ENCODE peak calls at places on chromosomes 5 and 9, in five cellular contexts. O is NCI-H1930, L is AG08396, J is hypothalamus, X is colonic mucosa. P is an unnamed sample.

GRCh38 chr5:181217111-181217804 is 5.8 kb upstream of the TRIM41 start:
- DNase-seq in O (no peak), X (peak; percentile 57), J (no peak), L (no peak), P (no peak)

GRCh38 chr9:130959809-130960334 is 20.8 kb upstream of the FIBCD1 start:
- DNase-seq in J (no peak), O (no peak), X (no peak), L (no peak), P (no peak)

GRCh38 chr9:16870606-16871357 is at the start of gene BNC2:
- DNase-seq in L (peak; percentile 82), J (no peak), O (no peak), X (peak; percentile 31), P (peak; percentile 65)

GRCh38 chr5:35488786-35489185 is 128.9 kb upstream of the SPEF2 start:
- DNase-seq in X (no peak), L (no peak), O (no peak), J (no peak), P (no peak)

GRCh38 chr5:137199966-137200365 is 299.2 kb downstream of the SPOCK1 start:
- DNase-seq in J (no peak), L (peak; percentile 66), X (no peak), O (no peak), P (no peak)

GRCh38 chr5:1517838-1518237 is 5.9 kb downstream of the LPCAT1 start:
- DNase-seq in J (no peak), X (peak; percentile 23), O (no peak), L (no peak), P (no peak)

GRCh38 chr5:45737153-45737552 is 41.0 kb upstream of the HCN1 start:
- DNase-seq in X (no peak), L (no peak), O (no peak), J (no peak), P (no peak)

GRCh38 chr5:135131801-135132675 is 98.0 kb upstream of the PITX1 start:
- DNase-seq in J (no peak), L (peak; percentile 27), X (peak; percentile 41), O (no peak), P (no peak)

GRCh38 chr5:39021413-39021812 is 52.8 kb downstream of the RICTOR start:
- DNase-seq in L (no peak), X (no peak), J (no peak), O (no peak), P (no peak)

GRCh38 chr5:150322202-150322601 is 19.5 kb upstream of the ARSI start:
- DNase-seq in J (no peak), L (no peak), O (no peak), X (no peak), P (no peak)

GRCh38 chr9:23342296-23342695 is 483.7 kb downstream of the ELAVL2 start:
- DNase-seq in X (no peak), J (no peak), O (no peak), L (peak; percentile 2), P (no peak)

GRCh38 chr9:130172161-130172857 is at the start of gene NCS1:
- DNase-seq in L (peak; percentile 99), O (peak; percentile 57), X (peak; percentile 73), J (no peak), P (peak; percentile 98)

GRCh38 chr5:145324767-145325479 is 510.2 kb downstream of the PRELID2 start:
- DNase-seq in J (no peak), O (no peak), X (no peak), L (no peak), P (no peak)

GRCh38 chr5:2756211-2756746 is 4.8 kb upstream of the IRX2 start:
- DNase-seq in J (no peak), L (peak; percentile 61), O (no peak), X (no peak), P (no peak)

GRCh38 chr9:98851730-98852462 is 44.4 kb downstream of the GALNT12 start:
- DNase-seq in L (no peak), X (no peak), O (no peak), J (no peak), P (no peak)

GRCh38 chr5:143562935-143563334 is 159.4 kb upstream of the NR3C1 start:
- DNase-seq in X (no peak), O (no peak), J (no peak), L (peak; percentile 38), P (no peak)

GRCh38 chr5:131630963-131631350 is 4.1 kb downstream of the RAPGEF6 start:
- DNase-seq in L (no peak), J (no peak), O (no peak), X (no peak), P (no peak)

GRCh38 chr9:93501406-93501805 is 48.0 kb upstream of the FAM120AOS start:
- DNase-seq in O (no peak), X (no peak), L (peak; percentile 54), J (no peak), P (no peak)

GRCh38 chr9:129145841-129146292 is 32.2 kb downstream of the IER5L start:
- DNase-seq in O (no peak), J (no peak), X (peak; percentile 35), L (peak; percentile 89), P (no peak)

GRCh38 chr5:131419877-131420276 is 156.0 kb downstream of the CDC42SE2 start:
- DNase-seq in O (no peak), X (no peak), L (no peak), J (no peak), P (no peak)

GRCh38 chr5:79795764-79796398 is 106.2 kb downstream of the CMYA5 start:
- DNase-seq in X (no peak), L (peak; percentile 24), J (no peak), O (no peak), P (no peak)

GRCh38 chr5:171483453-171484177 is 64.2 kb downstream of the FGF18 start:
- DNase-seq in L (peak; percentile 90), J (no peak), O (no peak), X (peak; percentile 29), P (no peak)

GRCh38 chr5:104444656-104445055 is 882.1 kb upstream of the NUDT12 start:
- DNase-seq in J (no peak), L (no peak), X (no peak), O (no peak), P (no peak)

GRCh38 chr5:100776244-100776643 is 126.8 kb downstream of the ST8SIA4 start:
- DNase-seq in O (no peak), J (no peak), L (no peak), X (no peak), P (no peak)

P was measured in frontal cortex.